ENCODE peak calls at places on chromosome 12, in eight cellular contexts. T is activated CD4-positive, CD25-positive, alpha-beta regulatory T cell; Y is HFFc6; M is fibroblast of the aortic adventitia; H is activated CD4-positive, alpha-beta T cell treated with anti-CD3 and anti-CD28 coated beads, Interleukin-2, amount 10 ng/mL, durations not matched to agents 7 days and 5 days; X is Right ventricle myocardium superior; G is GDM1; V is iPS-NIHi11. Z is an unnamed sample.

GRCh38 chr12:122932207-122932606 is 34.1 kb downstream of the ABCB9 start:
- DNase-seq in T (no peak), Y (no peak), M (no peak), H (no peak), X (no peak), G (no peak), V (no peak), Z (no peak)

GRCh38 chr12:69996276-69996675 is 171.2 kb downstream of the MYRFL start:
- DNase-seq in T (no peak), Y (no peak), M (peak), H (no peak), X (no peak), G (no peak), V (no peak), Z (no peak)

GRCh38 chr12:74896186-74896585 is 313.5 kb downstream of the KCNC2 start:
- DNase-seq in T (no peak), Y (no peak), M (no peak), H (no peak), X (no peak), G (no peak), V (no peak), Z (peak)

GRCh38 chr12:52759695-52760094 is 17.4 kb downstream of the KRT76 start:
- DNase-seq in T (no peak), Y (no peak), M (no peak), H (no peak), X (no peak), G (no peak), V (no peak), Z (no peak)

GRCh38 chr12:120402217-120402616 is 33.3 kb upstream of the MSI1 start:
- DNase-seq in T (no peak), Y (no peak), M (no peak), H (no peak), X (no peak), G (no peak), V (peak), Z (no peak)

GRCh38 chr12:57063991-57064725 is 14.2 kb upstream of the MYO1A start:
- DNase-seq in T (no peak), Y (no peak), M (no peak), H (peak), X (no peak), G (no peak), V (no peak), Z (no peak)

GRCh38 chr12:6925543-6926279 is 2.0 kb upstream of the ATN1 start:
- DNase-seq in T (no peak), Y (peak), M (peak), H (no peak), X (peak), G (no peak), V (peak), Z (peak)

GRCh38 chr12:96465896-96466295 is 23.5 kb upstream of the CFAP54 start:
- DNase-seq in T (no peak), Y (no peak), M (no peak), H (no peak), X (no peak), G (no peak), V (no peak), Z (no peak)

GRCh38 chr12:31815096-31815495 is 86.3 kb upstream of the AMN1 start:
- DNase-seq in T (no peak), Y (no peak), M (no peak), H (no peak), X (no peak), G (no peak), V (no peak), Z (no peak)

GRCh38 chr12:98456583-98457573 is 58.5 kb upstream of the TMPO start:
- DNase-seq in T (no peak), Y (no peak), M (no peak), H (no peak), X (peak), G (no peak), V (peak), Z (peak)

GRCh38 chr12:14327717-14328116 is 37.8 kb upstream of the ATF7IP start:
- DNase-seq in T (no peak), Y (peak), M (peak), H (no peak), X (no peak), G (peak), V (no peak), Z (no peak)

GRCh38 chr12:108514973-108515814 is at the start of gene FICD:
- DNase-seq in T (peak), Y (peak), M (peak), H (peak), X (peak), G (peak), V (peak), Z (peak)

GRCh38 chr12:1588574-1588944 is 5.8 kb downstream of the FBXL14 start:
- DNase-seq in T (no peak), Y (no peak), M (no peak), H (no peak), X (no peak), G (no peak), V (no peak), Z (no peak)

GRCh38 chr12:95884998-95885397 is 26.2 kb downstream of the SNRPF start:
- DNase-seq in T (no peak), Y (no peak), M (no peak), H (no peak), X (no peak), G (no peak), V (no peak), Z (no peak)

GRCh38 chr12:54463484-54463883 is 9.9 kb downstream of the GTSF1 start:
- DNase-seq in T (no peak), Y (no peak), M (peak), H (no peak), X (no peak), G (no peak), V (no peak), Z (no peak)

GRCh38 chr12:70756118-70756517 is 118.9 kb upstream of the PTPRB start:
- DNase-seq in T (no peak), Y (peak), M (peak), H (no peak), X (no peak), G (no peak), V (no peak), Z (peak)

GRCh38 chr12:10726945-10727344 is 3.8 kb upstream of the YBX3 start:
- DNase-seq in T (no peak), Y (no peak), M (no peak), H (no peak), X (no peak), G (no peak), V (no peak), Z (no peak)

GRCh38 chr12:104165801-104166200 is 27.8 kb upstream of the NFYB start:
- DNase-seq in T (no peak), Y (no peak), M (peak), H (no peak), X (peak), G (no peak), V (no peak), Z (no peak)

GRCh38 chr12:115109863-115110262 is 425.9 kb upstream of the TBX3 start:
- DNase-seq in T (no peak), Y (no peak), M (no peak), H (no peak), X (no peak), G (no peak), V (no peak), Z (no peak)

GRCh38 chr12:76020731-76021672 is 10.6 kb downstream of the PHLDA1 start:
- DNase-seq in T (peak), Y (peak), M (peak), H (peak), X (no peak), G (peak), V (no peak), Z (peak)

GRCh38 chr12:46507766-46508165 is 135.2 kb upstream of the SLC38A2 start:
- DNase-seq in T (no peak), Y (no peak), M (peak), H (no peak), X (no peak), G (no peak), V (no peak), Z (no peak)

GRCh38 chr12:52514471-52515318 is 5.5 kb downstream of the KRT5 start:
- DNase-seq in T (no peak), Y (no peak), M (no peak), H (no peak), X (no peak), G (no peak), V (no peak), Z (no peak)

GRCh38 chr12:15701212-15701611 is 88.0 kb downstream of the EPS8 start:
- DNase-seq in T (no peak), Y (no peak), M (peak), H (no peak), X (no peak), G (no peak), V (no peak), Z (peak)

GRCh38 chr12:11321980-11322379 is 11.7 kb upstream of the PRB4 start:
- DNase-seq in T (no peak), Y (peak), M (no peak), H (no peak), X (no peak), G (no peak), V (no peak), Z (no peak)

GRCh38 chr12:6957741-6958608 is 6.8 kb downstream of the PTPN6 start:
- DNase-seq in T (no peak), Y (no peak), M (no peak), H (no peak), X (peak), G (no peak), V (no peak), Z (no peak)

GRCh38 chr12:127381043-127381668 is 885.8 kb upstream of the TMEM132C start:
- DNase-seq in T (no peak), Y (no peak), M (peak), H (peak), X (peak), G (peak), V (peak), Z (peak)

GRCh38 chr12:53344824-53345485 is 8.8 kb upstream of the SP7 start:
- DNase-seq in T (peak), Y (peak), M (peak), H (peak), X (peak), G (peak), V (peak), Z (peak)

GRCh38 chr12:7327913-7328312 is 24.0 kb downstream of the ACSM4 start:
- DNase-seq in T (no peak), Y (no peak), M (peak), H (no peak), X (no peak), G (no peak), V (no peak), Z (no peak)

GRCh38 chr12:68477256-68477655 is 133.4 kb upstream of the RAP1B start:
- DNase-seq in T (no peak), Y (no peak), M (no peak), H (no peak), X (no peak), G (no peak), V (no peak), Z (no peak)

GRCh38 chr12:51401900-51402299 is 10.7 kb upstream of the GALNT6 start:
- DNase-seq in T (no peak), Y (no peak), M (peak), H (no peak), X (no peak), G (no peak), V (no peak), Z (no peak)

GRCh38 chr12:114316076-114316475 is 89.9 kb downstream of the TBX5 start:
- DNase-seq in T (no peak), Y (peak), M (peak), H (no peak), X (no peak), G (no peak), V (no peak), Z (peak)

GRCh38 chr12:120292411-120292660 is 633 bp upstream of the RNU4-2 start:
- DNase-seq in T (no peak), Y (no peak), M (no peak), H (no peak), X (no peak), G (no peak), V (no peak), Z (no peak)

GRCh38 chr12:15651381-15651780 is 137.8 kb downstream of the EPS8 start:
- DNase-seq in T (no peak), Y (no peak), M (no peak), H (no peak), X (no peak), G (no peak), V (no peak), Z (no peak)

GRCh38 chr12:3463927-3464326 is 27.1 kb upstream of the PRMT8 start:
- DNase-seq in T (no peak), Y (no peak), M (no peak), H (no peak), X (no peak), G (no peak), V (no peak), Z (no peak)